ENCODE peak calls at places on chromosomes 2 and 18, in nine cellular contexts. One of them, this sample, is unnamed.

GRCh38 chr2:188610050-188610444 is 318.4 kb downstream of the GULP1 start:
- DNase-seq in NCI-H1092 treated with DMSO at 0.1 percent for 48 hours: no peak
- DNase-seq in brain microvascular endothelial cell: no peak
- DNase-seq in ovary: no peak
- DNase-seq in RPMI7951: peak
- DNase-seq in suprapubic skin: no peak
- DNase-seq in iPS DF 19.7: no peak
- DNase-seq in NCI-H2029: no peak
- DNase-seq in K562: no peak
- DNase-seq in this sample: no peak

GRCh38 chr2:207091175-207091574 is 74.6 kb downstream of the KLF7 start:
- DNase-seq in K562: no peak
- DNase-seq in suprapubic skin: no peak
- DNase-seq in NCI-H1092 treated with DMSO at 0.1 percent for 48 hours: no peak
- DNase-seq in iPS DF 19.7: no peak
- DNase-seq in ovary: no peak
- DNase-seq in RPMI7951: no peak
- DNase-seq in brain microvascular endothelial cell: no peak
- DNase-seq in NCI-H2029: no peak
- DNase-seq in this sample: peak

GRCh38 chr2:181678033-181678586 is 2.2 kb downstream of the NEUROD1 start:
- DNase-seq in suprapubic skin: peak
- DNase-seq in RPMI7951: peak
- DNase-seq in K562: peak
- DNase-seq in brain microvascular endothelial cell: peak
- DNase-seq in NCI-H1092 treated with DMSO at 0.1 percent for 48 hours: no peak
- DNase-seq in NCI-H2029: no peak
- DNase-seq in iPS DF 19.7: peak
- DNase-seq in ovary: peak
- DNase-seq in this sample: no peak

GRCh38 chr2:184920451-184920965 is 322.2 kb downstream of the ZNF804A start:
- DNase-seq in NCI-H1092 treated with DMSO at 0.1 percent for 48 hours: no peak
- DNase-seq in NCI-H2029: no peak
- DNase-seq in iPS DF 19.7: no peak
- DNase-seq in RPMI7951: no peak
- DNase-seq in suprapubic skin: no peak
- DNase-seq in brain microvascular endothelial cell: peak
- DNase-seq in ovary: no peak
- DNase-seq in K562: no peak
- DNase-seq in this sample: no peak

GRCh38 chr2:48693645-48694044 is 61.9 kb downstream of the LHCGR start:
- DNase-seq in ovary: no peak
- DNase-seq in K562: no peak
- DNase-seq in RPMI7951: no peak
- DNase-seq in iPS DF 19.7: no peak
- DNase-seq in brain microvascular endothelial cell: no peak
- DNase-seq in NCI-H1092 treated with DMSO at 0.1 percent for 48 hours: no peak
- DNase-seq in NCI-H2029: no peak
- DNase-seq in suprapubic skin: no peak
- DNase-seq in this sample: no peak

GRCh38 chr2:211281430-211282073 is 725.2 kb downstream of the CPS1 start:
- DNase-seq in brain microvascular endothelial cell: no peak
- DNase-seq in K562: no peak
- DNase-seq in RPMI7951: no peak
- DNase-seq in NCI-H1092 treated with DMSO at 0.1 percent for 48 hours: no peak
- DNase-seq in NCI-H2029: no peak
- DNase-seq in iPS DF 19.7: no peak
- DNase-seq in ovary: no peak
- DNase-seq in suprapubic skin: no peak
- DNase-seq in this sample: no peak

GRCh38 chr2:230908595-230909191 is 16.3 kb downstream of the GPR55 start:
- DNase-seq in ovary: no peak
- DNase-seq in K562: peak
- DNase-seq in iPS DF 19.7: no peak
- DNase-seq in NCI-H2029: peak
- DNase-seq in NCI-H1092 treated with DMSO at 0.1 percent for 48 hours: no peak
- DNase-seq in suprapubic skin: peak
- DNase-seq in RPMI7951: peak
- DNase-seq in brain microvascular endothelial cell: peak
- DNase-seq in this sample: no peak

GRCh38 chr2:98454500-98455235 is 10.0 kb downstream of the INPP4A start:
- DNase-seq in iPS DF 19.7: no peak
- DNase-seq in NCI-H2029: no peak
- DNase-seq in ovary: no peak
- DNase-seq in RPMI7951: no peak
- DNase-seq in brain microvascular endothelial cell: no peak
- DNase-seq in K562: peak
- DNase-seq in NCI-H1092 treated with DMSO at 0.1 percent for 48 hours: no peak
- DNase-seq in suprapubic skin: no peak
- DNase-seq in this sample: no peak

GRCh38 chr2:38783586-38783985 is 5.6 kb downstream of the GEMIN6 start:
- DNase-seq in RPMI7951: no peak
- DNase-seq in K562: no peak
- DNase-seq in iPS DF 19.7: no peak
- DNase-seq in ovary: no peak
- DNase-seq in suprapubic skin: no peak
- DNase-seq in NCI-H2029: no peak
- DNase-seq in NCI-H1092 treated with DMSO at 0.1 percent for 48 hours: no peak
- DNase-seq in brain microvascular endothelial cell: no peak
- DNase-seq in this sample: no peak

GRCh38 chr2:15941970-15942710 is 1.8 kb downstream of the MYCN start:
- DNase-seq in K562: no peak
- DNase-seq in NCI-H1092 treated with DMSO at 0.1 percent for 48 hours: no peak
- DNase-seq in iPS DF 19.7: no peak
- DNase-seq in NCI-H2029: no peak
- DNase-seq in brain microvascular endothelial cell: no peak
- DNase-seq in suprapubic skin: no peak
- DNase-seq in ovary: peak
- DNase-seq in RPMI7951: no peak
- DNase-seq in this sample: no peak

GRCh38 chr18:63936156-63936931 is 12.8 kb upstream of the HMSD start:
- DNase-seq in NCI-H1092 treated with DMSO at 0.1 percent for 48 hours: peak
- DNase-seq in brain microvascular endothelial cell: peak
- DNase-seq in NCI-H2029: peak
- DNase-seq in K562: peak
- DNase-seq in RPMI7951: peak
- DNase-seq in iPS DF 19.7: peak
- DNase-seq in ovary: peak
- DNase-seq in suprapubic skin: peak
- DNase-seq in this sample: no peak

GRCh38 chr2:221314786-221315185 is 257.3 kb downstream of the EPHA4 start:
- DNase-seq in NCI-H1092 treated with DMSO at 0.1 percent for 48 hours: no peak
- DNase-seq in suprapubic skin: no peak
- DNase-seq in brain microvascular endothelial cell: no peak
- DNase-seq in K562: no peak
- DNase-seq in ovary: no peak
- DNase-seq in NCI-H2029: no peak
- DNase-seq in iPS DF 19.7: no peak
- DNase-seq in RPMI7951: no peak
- DNase-seq in this sample: no peak

GRCh38 chr18:79064228-79064627 is 5.0 kb upstream of the ATP9B start:
- DNase-seq in NCI-H1092 treated with DMSO at 0.1 percent for 48 hours: peak
- DNase-seq in RPMI7951: no peak
- DNase-seq in ovary: no peak
- DNase-seq in suprapubic skin: no peak
- DNase-seq in brain microvascular endothelial cell: no peak
- DNase-seq in NCI-H2029: no peak
- DNase-seq in K562: no peak
- DNase-seq in iPS DF 19.7: no peak
- DNase-seq in this sample: no peak

GRCh38 chr2:120590841-120591240 is 144.8 kb upstream of the GLI2 start:
- DNase-seq in NCI-H1092 treated with DMSO at 0.1 percent for 48 hours: no peak
- DNase-seq in NCI-H2029: no peak
- DNase-seq in brain microvascular endothelial cell: no peak
- DNase-seq in RPMI7951: no peak
- DNase-seq in K562: no peak
- DNase-seq in ovary: no peak
- DNase-seq in suprapubic skin: no peak
- DNase-seq in iPS DF 19.7: no peak
- DNase-seq in this sample: no peak

GRCh38 chr2:12624911-12625598 is 91.7 kb upstream of the TRIB2 start:
- DNase-seq in K562: no peak
- DNase-seq in NCI-H1092 treated with DMSO at 0.1 percent for 48 hours: no peak
- DNase-seq in brain microvascular endothelial cell: no peak
- DNase-seq in suprapubic skin: no peak
- DNase-seq in ovary: no peak
- DNase-seq in RPMI7951: no peak
- DNase-seq in iPS DF 19.7: peak
- DNase-seq in NCI-H2029: no peak
- DNase-seq in this sample: no peak

GRCh38 chr2:27211943-27212625 is at the start of the genes ATRAID and SLC5A6:
- DNase-seq in ovary: peak
- DNase-seq in RPMI7951: peak
- DNase-seq in NCI-H1092 treated with DMSO at 0.1 percent for 48 hours: peak
- DNase-seq in iPS DF 19.7: no peak
- DNase-seq in suprapubic skin: peak
- DNase-seq in NCI-H2029: peak
- DNase-seq in brain microvascular endothelial cell: peak
- DNase-seq in K562: peak
- DNase-seq in this sample: peak

GRCh38 chr2:96499061-96499960 is 5.8 kb downstream of the NEURL3 start:
- DNase-seq in ovary: no peak
- DNase-seq in suprapubic skin: no peak
- DNase-seq in RPMI7951: no peak
- DNase-seq in NCI-H1092 treated with DMSO at 0.1 percent for 48 hours: no peak
- DNase-seq in NCI-H2029: no peak
- DNase-seq in K562: no peak
- DNase-seq in iPS DF 19.7: no peak
- DNase-seq in brain microvascular endothelial cell: no peak
- DNase-seq in this sample: no peak

GRCh38 chr2:45945182-45945779 is 293.8 kb downstream of the PRKCE start:
- DNase-seq in NCI-H1092 treated with DMSO at 0.1 percent for 48 hours: no peak
- DNase-seq in NCI-H2029: no peak
- DNase-seq in ovary: no peak
- DNase-seq in brain microvascular endothelial cell: no peak
- DNase-seq in iPS DF 19.7: no peak
- DNase-seq in K562: no peak
- DNase-seq in suprapubic skin: no peak
- DNase-seq in RPMI7951: no peak
- DNase-seq in this sample: no peak

GRCh38 chr2:160279813-160280465 is 79.9 kb upstream of the ITGB6 start:
- DNase-seq in K562: no peak
- DNase-seq in iPS DF 19.7: no peak
- DNase-seq in ovary: no peak
- DNase-seq in RPMI7951: peak
- DNase-seq in brain microvascular endothelial cell: peak
- DNase-seq in suprapubic skin: no peak
- DNase-seq in NCI-H1092 treated with DMSO at 0.1 percent for 48 hours: no peak
- DNase-seq in NCI-H2029: no peak
- DNase-seq in this sample: no peak

GRCh38 chr2:124911560-124911959 is 886.5 kb downstream of the CNTNAP5 start:
- DNase-seq in NCI-H1092 treated with DMSO at 0.1 percent for 48 hours: no peak
- DNase-seq in ovary: no peak
- DNase-seq in iPS DF 19.7: no peak
- DNase-seq in suprapubic skin: no peak
- DNase-seq in RPMI7951: no peak
- DNase-seq in K562: no peak
- DNase-seq in brain microvascular endothelial cell: no peak
- DNase-seq in NCI-H2029: no peak
- DNase-seq in this sample: no peak

GRCh38 chr2:23419171-23420090 is 34.5 kb downstream of the KLHL29 start:
- DNase-seq in RPMI7951: no peak
- DNase-seq in brain microvascular endothelial cell: peak
- DNase-seq in iPS DF 19.7: no peak
- DNase-seq in K562: no peak
- DNase-seq in ovary: no peak
- DNase-seq in suprapubic skin: no peak
- DNase-seq in NCI-H2029: no peak
- DNase-seq in NCI-H1092 treated with DMSO at 0.1 percent for 48 hours: no peak
- DNase-seq in this sample: no peak

GRCh38 chr18:9147440-9148238 is 11.1 kb downstream of the ANKRD12 start:
- DNase-seq in K562: no peak
- DNase-seq in ovary: no peak
- DNase-seq in NCI-H1092 treated with DMSO at 0.1 percent for 48 hours: peak
- DNase-seq in RPMI7951: peak
- DNase-seq in NCI-H2029: no peak
- DNase-seq in brain microvascular endothelial cell: peak
- DNase-seq in iPS DF 19.7: no peak
- DNase-seq in suprapubic skin: no peak
- DNase-seq in this sample: no peak

GRCh38 chr2:67583185-67583584 is 186.1 kb downstream of the ETAA1 start:
- DNase-seq in brain microvascular endothelial cell: no peak
- DNase-seq in NCI-H2029: no peak
- DNase-seq in K562: no peak
- DNase-seq in NCI-H1092 treated with DMSO at 0.1 percent for 48 hours: no peak
- DNase-seq in ovary: no peak
- DNase-seq in suprapubic skin: no peak
- DNase-seq in iPS DF 19.7: no peak
- DNase-seq in RPMI7951: no peak
- DNase-seq in this sample: no peak

GRCh38 chr2:42823744-42824453 is 31.5 kb upstream of the HAAO start:
- DNase-seq in NCI-H1092 treated with DMSO at 0.1 percent for 48 hours: no peak
- DNase-seq in brain microvascular endothelial cell: no peak
- DNase-seq in suprapubic skin: no peak
- DNase-seq in RPMI7951: no peak
- DNase-seq in ovary: no peak
- DNase-seq in NCI-H2029: no peak
- DNase-seq in K562: no peak
- DNase-seq in iPS DF 19.7: no peak
- DNase-seq in this sample: no peak

GRCh38 chr2:173239644-173240043 is 115.0 kb upstream of the CDCA7 start:
- DNase-seq in NCI-H2029: no peak
- DNase-seq in NCI-H1092 treated with DMSO at 0.1 percent for 48 hours: no peak
- DNase-seq in ovary: no peak
- DNase-seq in RPMI7951: no peak
- DNase-seq in K562: no peak
- DNase-seq in iPS DF 19.7: no peak
- DNase-seq in suprapubic skin: no peak
- DNase-seq in brain microvascular endothelial cell: peak
- DNase-seq in this sample: no peak

GRCh38 chr2:9256570-9257043 is 50.0 kb downstream of the ASAP2 start:
- DNase-seq in iPS DF 19.7: no peak
- DNase-seq in K562: no peak
- DNase-seq in NCI-H1092 treated with DMSO at 0.1 percent for 48 hours: no peak
- DNase-seq in brain microvascular endothelial cell: no peak
- DNase-seq in RPMI7951: peak
- DNase-seq in ovary: no peak
- DNase-seq in NCI-H2029: no peak
- DNase-seq in suprapubic skin: no peak
- DNase-seq in this sample: no peak

GRCh38 chr2:69753659-69754350 is 11.9 kb downstream of the ANXA4 start:
- DNase-seq in suprapubic skin: no peak
- DNase-seq in iPS DF 19.7: no peak
- DNase-seq in NCI-H1092 treated with DMSO at 0.1 percent for 48 hours: no peak
- DNase-seq in RPMI7951: no peak
- DNase-seq in NCI-H2029: no peak
- DNase-seq in K562: no peak
- DNase-seq in ovary: no peak
- DNase-seq in brain microvascular endothelial cell: no peak
- DNase-seq in this sample: no peak

GRCh38 chr2:226635221-226635620 is 164.4 kb downstream of the IRS1 start:
- DNase-seq in ovary: no peak
- DNase-seq in suprapubic skin: no peak
- DNase-seq in K562: no peak
- DNase-seq in NCI-H2029: no peak
- DNase-seq in brain microvascular endothelial cell: no peak
- DNase-seq in iPS DF 19.7: no peak
- DNase-seq in RPMI7951: no peak
- DNase-seq in NCI-H1092 treated with DMSO at 0.1 percent for 48 hours: no peak
- DNase-seq in this sample: no peak

GRCh38 chr2:45315881-45316280 is 295.2 kb downstream of the SRBD1 start:
- DNase-seq in suprapubic skin: no peak
- DNase-seq in RPMI7951: peak
- DNase-seq in K562: no peak
- DNase-seq in NCI-H2029: no peak
- DNase-seq in ovary: no peak
- DNase-seq in NCI-H1092 treated with DMSO at 0.1 percent for 48 hours: no peak
- DNase-seq in iPS DF 19.7: no peak
- DNase-seq in brain microvascular endothelial cell: peak
- DNase-seq in this sample: no peak

GRCh38 chr2:234071664-234072063 is 21.2 kb downstream of the SPP2 start:
- DNase-seq in suprapubic skin: no peak
- DNase-seq in brain microvascular endothelial cell: no peak
- DNase-seq in NCI-H2029: no peak
- DNase-seq in RPMI7951: no peak
- DNase-seq in ovary: no peak
- DNase-seq in NCI-H1092 treated with DMSO at 0.1 percent for 48 hours: no peak
- DNase-seq in iPS DF 19.7: no peak
- DNase-seq in K562: no peak
- DNase-seq in this sample: no peak